ENCODE peak calls at places on chromosome 17, in seven cellular contexts. U is mesenchymal stem cell, W is IMR-90, E is neuronal stem cell, C is HCT116, R is neural progenitor cell, F is fibroblast of lung. M is an unnamed sample.

GRCh38 chr17:71496552-71496951 is 624.3 kb upstream of the SOX9 start:
- DNase-seq in R (no peak), E (no peak), U (peak; percentile 79), F (peak; percentile 62), C (no peak), W (peak; percentile 78), M (no peak)

GRCh38 chr17:42405963-42406495 is 17.0 kb downstream of the CAVIN1 start:
- DNase-seq in F (peak; percentile 56), C (no peak), E (no peak), R (peak; percentile 83), W (peak; percentile 59), U (peak; percentile 70), M (no peak)

GRCh38 chr17:49252148-49252682 is 21.6 kb upstream of the PHOSPHO1 start:
- DNase-seq in F (no peak), U (peak; percentile 61), C (no peak), W (no peak), E (no peak), R (no peak), M (no peak)

GRCh38 chr17:33725675-33726271 is 432.7 kb upstream of the ASIC2 start:
- DNase-seq in E (peak; percentile 57), W (peak; percentile 17), C (no peak), F (peak; percentile 1), R (peak; percentile 74), U (peak; percentile 12), M (peak; percentile 31)

GRCh38 chr17:18093616-18094408 is 6.1 kb downstream of the DRG2 start:
- DNase-seq in E (no peak), W (peak; percentile 83), C (peak; percentile 27), R (peak; percentile 48), F (peak; percentile 72), U (peak; percentile 91), M (peak; percentile 85)

GRCh38 chr17:45775576-45776011 is 8.5 kb upstream of the CRHR1 start:
- DNase-seq in E (no peak), W (no peak), C (no peak), F (no peak), U (no peak), R (no peak), M (peak; percentile 46)

GRCh38 chr17:47694018-47694817 is at the start of gene TBKBP1:
- DNase-seq in U (peak; percentile 73), W (peak; percentile 38), F (peak; percentile 49), C (no peak), R (peak; percentile 94), E (peak; percentile 88), M (peak; percentile 51)

GRCh38 chr17:32331243-32332040 is 10.5 kb downstream of the C17orf75 start:
- DNase-seq in C (no peak), R (no peak), E (no peak), W (no peak), U (peak; percentile 53), F (no peak), M (no peak)

GRCh38 chr17:53628011-53628410 is 194.7 kb upstream of the KIF2B start:
- DNase-seq in U (peak; percentile 30), R (no peak), E (no peak), F (peak; percentile 82), W (peak; percentile 61), C (no peak), M (peak; percentile 33)

GRCh38 chr17:40872416-40872815 is 5.4 kb upstream of the KRT12 start:
- DNase-seq in E (no peak), U (no peak), R (no peak), C (no peak), W (peak; percentile 20), F (peak; percentile 20), M (no peak)

GRCh38 chr17:76432712-76433336 is 20.1 kb downstream of the UBE2O start:
- DNase-seq in W (peak; percentile 49), E (no peak), F (no peak), U (peak; percentile 40), R (peak; percentile 24), C (peak; percentile 28), M (peak; percentile 65)

GRCh38 chr17:6936370-6937028 is 59.4 kb upstream of the ALOX12 start:
- DNase-seq in C (no peak), R (no peak), U (no peak), F (peak; percentile 24), W (peak; percentile 6), E (no peak), M (no peak)

GRCh38 chr17:19975601-19976000 is 2.0 kb downstream of the AKAP10 start:
- DNase-seq in W (no peak), R (no peak), U (no peak), E (no peak), F (no peak), C (no peak), M (no peak)

GRCh38 chr17:45976755-45977505 is 22.1 kb upstream of the STH start:
- DNase-seq in F (peak; percentile 48), R (no peak), U (peak; percentile 36), E (no peak), W (peak; percentile 22), C (no peak), M (no peak)

GRCh38 chr17:46013502-46014165 is 14.6 kb downstream of the STH start:
- DNase-seq in W (peak; percentile 70), C (no peak), U (no peak), E (no peak), F (peak; percentile 15), R (peak; percentile 40), M (peak; percentile 20)

GRCh38 chr17:42061641-42062487 is 11.5 kb upstream of the C17orf113 start:
- DNase-seq in F (no peak), E (no peak), U (no peak), W (no peak), R (no peak), C (no peak), M (no peak)

GRCh38 chr17:32267690-32268205 is 2.1 kb downstream of the RHBDL3 start:
- DNase-seq in C (no peak), R (peak; percentile 37), U (peak; percentile 18), W (no peak), E (no peak), F (no peak), M (no peak)

GRCh38 chr17:35293151-35293837 is 50.4 kb downstream of the SLFN5 start:
- DNase-seq in R (no peak), U (no peak), F (no peak), C (no peak), W (no peak), E (no peak), M (no peak)

GRCh38 chr17:511001-511690 is 158.5 kb upstream of the RPH3AL start:
- DNase-seq in R (no peak), F (peak; percentile 83), C (no peak), E (no peak), W (peak; percentile 82), U (peak; percentile 69), M (no peak)

GRCh38 chr17:76899414-76899813 is 31.2 kb downstream of the MGAT5B start:
- DNase-seq in R (no peak), W (no peak), U (no peak), E (no peak), C (no peak), F (no peak), M (no peak)

GRCh38 chr17:50466371-50467113 is 2.1 kb downstream of the CHAD start:
- DNase-seq in W (no peak), C (no peak), R (no peak), E (no peak), F (no peak), U (no peak), M (peak; percentile 41)

GRCh38 chr17:37190493-37190892 is 185.3 kb upstream of the C17orf78 start:
- DNase-seq in E (no peak), F (no peak), U (no peak), W (no peak), R (no peak), C (no peak), M (no peak)

GRCh38 chr17:78069695-78070094 is 58.9 kb downstream of the TMC6 start:
- DNase-seq in R (no peak), F (no peak), U (no peak), E (no peak), C (no peak), W (no peak), M (no peak)

GRCh38 chr17:78122221-78122990 is 6.1 kb downstream of the TMC6 start:
- DNase-seq in F (no peak), W (no peak), C (no peak), E (no peak), U (no peak), R (no peak), M (no peak)

GRCh38 chr17:38709104-38709820 is 4.2 kb downstream of the MLLT6 start:
- DNase-seq in U (no peak), W (no peak), C (no peak), E (no peak), F (no peak), R (no peak), M (no peak)

GRCh38 chr17:81519284-81520020 is 6.9 kb upstream of the ACTG1 start:
- DNase-seq in C (peak; percentile 80), E (no peak), R (peak; percentile 70), W (no peak), F (no peak), U (no peak), M (peak; percentile 90)
- H3K9ac ChIP-seq in C (peak overlapping the region; percentile 94), E (peak overlapping the region; percentile 44), R (no peak overlapping the region), W (peak overlapping the region; percentile 14), F (peak overlapping the region; percentile 30), U (peak overlapping the region; percentile 63), M (peak overlapping the region; percentile 82)

DNA sequence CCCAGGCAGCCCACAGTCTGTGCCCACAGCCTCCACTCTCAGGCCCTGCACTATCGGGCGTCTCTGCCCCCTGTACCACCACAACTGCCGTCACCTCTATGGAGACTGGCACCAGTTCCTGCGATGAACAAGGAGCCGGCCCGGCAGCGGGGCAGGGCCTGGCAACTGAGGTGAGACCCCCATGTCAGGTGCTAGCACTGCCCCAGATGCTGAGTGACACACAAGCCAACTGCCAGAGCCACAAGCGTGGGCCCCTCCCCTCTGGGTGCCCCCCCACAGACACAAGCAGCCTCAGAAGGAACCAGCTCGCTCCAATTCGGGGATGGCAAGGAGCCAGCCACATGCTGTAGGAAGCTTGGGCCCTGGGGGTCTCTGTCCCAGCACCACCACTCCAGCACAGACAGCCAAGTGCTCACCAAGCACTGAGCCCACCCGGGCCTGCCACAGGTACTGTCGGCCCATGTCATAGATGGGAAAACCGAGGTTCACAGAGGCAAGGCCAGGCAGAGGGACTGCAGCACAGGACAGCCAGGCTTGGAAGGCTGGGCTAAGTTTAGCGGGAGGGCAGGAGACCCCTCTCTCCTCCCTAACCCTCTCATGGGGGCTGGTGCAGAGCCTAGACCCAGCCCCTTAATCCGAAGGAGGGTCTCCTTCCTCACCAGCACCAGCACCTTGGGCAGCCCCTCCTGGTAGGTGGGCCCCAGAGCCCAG is 1.4 kb upstream of the PVALEF start:
- DNase-seq in E (no peak), W (no peak), F (no peak), U (no peak), R (no peak), C (no peak), M (no peak)
- H3K4me2 ChIP-seq in E (no peak overlapping the region), W (no peak overlapping the region), F (no peak overlapping the region), U (no peak overlapping the region), R (no peak overlapping the region), C (no peak overlapping the region), M (no peak overlapping the region)

DNA sequence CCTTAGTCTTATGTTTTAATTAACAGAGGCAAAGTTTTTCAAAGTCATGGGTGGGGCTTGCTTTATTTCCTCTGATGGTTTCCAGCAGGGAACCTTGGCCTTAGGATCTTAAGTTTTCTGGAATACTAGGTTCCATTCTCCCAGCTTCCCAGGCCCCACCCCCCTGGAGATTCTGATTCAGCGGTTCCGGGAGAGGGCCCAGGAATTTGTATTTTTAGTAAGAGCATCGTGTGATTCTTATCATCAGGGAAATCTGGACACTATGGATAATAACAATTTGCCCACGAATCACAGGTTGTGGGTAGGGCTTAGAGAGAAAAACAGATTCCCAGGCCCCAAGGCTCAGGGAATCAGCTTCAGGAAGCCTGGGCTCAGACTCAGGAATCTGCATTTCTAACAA is 263.6 kb downstream of the NTN1 start:
- DNase-seq in R (no peak), U (no peak), E (no peak), W (no peak), C (no peak), F (peak; percentile 19), M (no peak)
- H2AFZ ChIP-seq in R (no peak overlapping the region), U (no peak overlapping the region), E (no peak overlapping the region), W (no peak overlapping the region), C (no peak overlapping the region), F (no peak overlapping the region), M (no peak overlapping the region)

GRCh38 chr17:13986855-13987254 is 82.4 kb upstream of the COX10 start:
- DNase-seq in C (no peak), U (no peak), R (no peak), W (no peak), F (no peak), E (no peak), M (no peak)
- H3K9ac ChIP-seq in C (no peak overlapping the region), U (no peak overlapping the region), R (no peak overlapping the region), W (no peak overlapping the region), F (no peak overlapping the region), E (no peak overlapping the region), M (no peak overlapping the region)